ENCODE peak calls at places on chromosome 3, in six cellular contexts. R is AG10803, Y is astrocyte of the spinal cord, G is upper lobe of right lung, T is left lung, N is fibroblast of the aortic adventitia. H is an unnamed sample.

GRCh38 chr3:104549099-104549714 is 817.5 kb upstream of the ALCAM start:
- DNase-seq in T (no peak), N (peak), R (no peak), G (no peak), Y (no peak), H (peak)

GRCh38 chr3:72082121-72082715 is 297.3 kb upstream of the PROK2 start:
- DNase-seq in Y (no peak), R (peak), G (no peak), T (no peak), N (peak), H (no peak)

GRCh38 chr3:42654331-42655201 is 1.1 kb downstream of the ZBTB47 start:
- DNase-seq in N (peak), T (peak), G (peak), Y (peak), R (peak), H (peak)

GRCh38 chr3:133833880-133834620 is 28.4 kb downstream of the SRPRB start:
- DNase-seq in G (peak), N (no peak), Y (no peak), T (no peak), R (no peak), H (no peak)

GRCh38 chr3:71542548-71543370 is 40.8 kb downstream of the FOXP1 start:
- DNase-seq in G (peak), Y (peak), N (peak), T (peak), R (peak), H (peak)

GRCh38 chr3:36302626-36303025 is 77.7 kb upstream of the STAC start:
- DNase-seq in N (no peak), T (no peak), R (no peak), G (no peak), Y (no peak), H (no peak)

GRCh38 chr3:34376691-34377090 is 578.3 kb downstream of the PDCD6IP start:
- DNase-seq in N (no peak), Y (no peak), R (no peak), G (no peak), T (no peak), H (no peak)

GRCh38 chr3:65449841-65450416 is 588.8 kb downstream of the MAGI1 start:
- DNase-seq in G (no peak), N (no peak), Y (no peak), T (no peak), R (no peak), H (no peak)

GRCh38 chr3:52834871-52835501 is at the start of gene MUSTN1:
- DNase-seq in N (peak), T (no peak), Y (peak), R (peak), G (no peak), H (peak)

GRCh38 chr3:42412526-42413155 is 2.2 kb upstream of the LYZL4 start:
- DNase-seq in T (no peak), G (no peak), R (no peak), N (no peak), Y (no peak), H (no peak)

GRCh38 chr3:48301020-48301813 is 32.2 kb downstream of the SPINK8 start:
- DNase-seq in Y (peak), N (peak), R (peak), T (peak), G (peak), H (peak)

GRCh38 chr3:194852836-194853508 is 167.3 kb downstream of the FAM43A start:
- DNase-seq in G (no peak), R (no peak), T (no peak), N (no peak), Y (no peak), H (no peak)

GRCh38 chr3:65811050-65811766 is 227.5 kb downstream of the MAGI1 start:
- DNase-seq in Y (peak), N (peak), R (no peak), G (no peak), T (no peak), H (peak)

GRCh38 chr3:51559266-51559907 is 20.9 kb downstream of the RAD54L2 start:
- DNase-seq in Y (peak), G (no peak), R (peak), T (no peak), N (peak), H (no peak)

GRCh38 chr3:140360332-140360731 is 317.5 kb upstream of the TRIM42 start:
- DNase-seq in R (no peak), G (no peak), T (no peak), Y (no peak), N (no peak), H (no peak)

GRCh38 chr3:127455541-127456450 is 134.7 kb downstream of the TPRA1 start:
- DNase-seq in Y (peak), N (peak), R (peak), G (peak), T (peak), H (peak)

GRCh38 chr3:141432904-141433303 is 53.9 kb upstream of the RASA2 start:
- DNase-seq in Y (no peak), R (no peak), N (no peak), G (no peak), T (no peak), H (no peak)

GRCh38 chr3:189172668-189173419 is 1.1 kb downstream of the TPRG1 start:
- DNase-seq in G (no peak), T (no peak), N (no peak), R (no peak), Y (no peak), H (no peak)

GRCh38 chr3:171286580-171287249 is 173.5 kb downstream of the TNIK start:
- DNase-seq in T (no peak), Y (peak), G (no peak), N (peak), R (peak), H (peak)

GRCh38 chr3:111723293-111723963 is 128.3 kb upstream of the ZBED2 start:
- DNase-seq in Y (peak), N (peak), T (no peak), R (peak), G (no peak), H (no peak)

GRCh38 chr3:25053360-25053759 is 374.7 kb upstream of the RARB start:
- DNase-seq in R (no peak), Y (no peak), T (no peak), G (no peak), N (no peak), H (no peak)

GRCh38 chr3:84772841-84773240 is 185.9 kb upstream of the CADM2 start:
- DNase-seq in G (no peak), T (no peak), N (no peak), Y (no peak), R (no peak), H (no peak)

GRCh38 chr3:192794216-192794615 is 66.9 kb upstream of the FGF12 start:
- DNase-seq in R (no peak), T (no peak), Y (no peak), G (no peak), N (no peak), H (no peak)

GRCh38 chr3:29708884-29709283 is 428.0 kb downstream of the RBMS3 start:
- DNase-seq in N (no peak), R (no peak), Y (no peak), G (no peak), T (no peak), H (no peak)

DNA sequence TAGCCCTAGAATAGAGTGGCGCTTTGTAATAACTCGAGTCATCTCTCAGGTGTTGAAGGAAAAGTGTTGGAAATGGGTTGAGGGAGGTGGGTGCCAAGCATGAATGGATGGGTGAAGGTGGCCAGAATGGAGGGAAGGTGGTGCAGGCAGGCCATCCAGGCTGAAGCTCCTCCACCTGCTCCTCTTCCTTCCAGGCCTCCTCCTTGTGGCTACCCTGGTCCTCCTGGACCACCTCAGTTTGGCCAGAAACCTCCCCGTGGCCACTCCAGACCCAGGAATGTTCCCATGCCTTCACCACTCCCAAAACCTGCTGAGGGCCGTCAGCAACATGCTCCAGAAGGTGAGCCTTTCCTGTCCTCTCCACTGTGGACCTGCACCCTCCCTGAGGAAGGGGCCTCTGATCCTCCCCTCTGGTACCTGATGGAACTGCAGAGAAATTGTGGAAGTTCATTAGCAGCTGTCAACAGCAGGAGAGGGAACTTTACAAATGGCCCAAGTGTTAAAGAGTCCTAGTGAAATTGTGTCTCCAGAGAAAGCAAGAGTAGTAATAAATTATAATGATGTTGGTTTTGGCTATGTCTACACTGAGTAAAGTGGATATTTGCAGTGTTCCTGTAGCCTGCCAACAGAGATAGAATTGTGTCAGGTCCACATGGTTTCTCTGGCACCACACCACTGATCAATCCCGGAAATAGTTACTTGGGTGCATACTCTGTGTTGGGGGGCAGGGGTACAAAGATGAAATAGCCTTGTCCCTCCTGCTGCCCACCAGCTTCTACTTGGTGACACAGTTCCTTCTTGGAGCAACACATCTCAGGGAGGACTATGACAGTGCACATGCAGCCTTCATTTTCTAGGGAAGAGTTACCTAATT is 1.6 kb downstream of the IL12A start:
- DNase-seq in N (no peak), G (no peak), R (no peak), T (no peak), Y (no peak), H (no peak)
- H3K4me3 ChIP-seq in N (no peak), G (no peak), R (no peak), T (no peak), Y (no peak), H (no peak)

GRCh38 chr3:135736740-135737139 is 228.8 kb upstream of the PPP2R3A start:
- DNase-seq in N (peak), T (no peak), G (no peak), Y (no peak), R (peak), H (no peak)
- TF ChIP-seq CTCF in N (peak), T (no peak), G (peak), Y (no peak), R (peak), H (no peak)

GRCh38 chr3:30893678-30894325 is 659 bp downstream of the GADL1 start:
- DNase-seq in R (no peak), G (no peak), T (no peak), N (no peak), Y (no peak), H (no peak)
- H3K4me3 ChIP-seq in R (peak), G (peak), T (no peak), N (peak), Y (peak), H (peak)

DNA sequence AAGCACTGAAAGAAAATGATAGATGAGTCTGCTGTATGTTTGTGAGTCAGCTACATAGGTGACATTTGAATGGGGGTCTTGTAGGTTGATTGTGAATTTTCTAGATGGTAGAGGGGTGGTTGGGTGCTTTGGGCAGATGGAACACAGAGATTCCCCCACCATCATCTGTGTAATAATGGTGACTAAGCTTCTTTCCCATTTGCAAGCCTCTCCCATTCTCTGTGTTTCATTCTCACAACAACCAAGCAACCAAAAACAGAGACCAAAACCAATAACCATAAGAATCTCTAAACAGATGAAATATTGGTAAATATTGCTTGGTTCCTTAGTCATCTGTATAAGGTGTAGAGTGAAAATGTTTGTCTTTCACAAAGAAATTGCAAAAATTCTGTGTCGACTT is 17.8 kb upstream of the UTS2B start:
- DNase-seq in R (no peak), G (no peak), Y (no peak), N (no peak), T (no peak), H (no peak)
- TF ChIP-seq CTCF in R (no peak), G (no peak), Y (no peak), N (no peak), T (no peak), H (no peak)

GRCh38 chr3:143127801-143128200 is 8.2 kb downstream of the CHST2 start:
- DNase-seq in R (no peak), Y (no peak), T (no peak), G (no peak), N (no peak), H (no peak)

GRCh38 chr3:143123353-143123974 is 3.9 kb downstream of the CHST2 start:
- DNase-seq in T (no peak), G (no peak), R (no peak), Y (no peak), N (no peak), H (no peak)

GRCh38 chr3:143122089-143122430 is 2.5 kb downstream of the CHST2 start:
- DNase-seq in R (no peak), G (no peak), Y (no peak), N (no peak), T (no peak), H (no peak)

GRCh38 chr3:143122608-143123352 is 3.2 kb downstream of the CHST2 start:
- DNase-seq in N (no peak), Y (no peak), G (no peak), R (no peak), T (no peak), H (no peak)

GRCh38 chr3:143124683-143125520 is 5.3 kb downstream of the CHST2 start:
- DNase-seq in G (no peak), Y (no peak), T (no peak), N (no peak), R (no peak), H (peak)
- H3K4me3 ChIP-seq in G (peak), Y (no peak), T (no peak), N (no peak), R (no peak), H (no peak)

H was measured in cardiac muscle cell.